ENCODE peak calls at places on chromosomes 3 and 15, in nine cellular contexts. M, Z, C, F, K, N, E, P and A are unnamed samples. For H3K4me1, the result is how much of the 10 kb centered on the place peaks cover.

GRCh38 chr3:186070550-186070949 is 38.3 kb downstream of the ETV5 start:
- DNase-seq in M (no peak), Z (no peak), C (no peak), F (no peak), K (no peak), N (no peak), E (no peak), P (no peak), A (no peak)

GRCh38 chr3:25449857-25450256 is 21.8 kb downstream of the RARB start:
- DNase-seq in M (no peak), Z (no peak), C (no peak), F (no peak), K (no peak), N (no peak), E (no peak), P (no peak), A (no peak)

GRCh38 chr15:93144477-93145270 is 55.7 kb upstream of the RGMA start:
- DNase-seq in M (peak), Z (no peak), C (no peak), F (no peak), K (no peak), N (no peak), E (peak), P (no peak), A (no peak)

GRCh38 chr3:171606151-171606751 is 146.0 kb upstream of the TNIK start:
- DNase-seq in M (no peak), Z (no peak), C (peak), F (no peak), K (no peak), N (no peak), E (peak), P (no peak), A (no peak)

GRCh38 chr3:151203053-151203420 is at the start of gene GPR171:
- DNase-seq in M (no peak), Z (no peak), C (no peak), F (no peak), K (no peak), N (no peak), E (no peak), P (no peak), A (no peak)

GRCh38 chr15:100784493-100785180 is 95.0 kb upstream of the ALDH1A3 start:
- DNase-seq in M (peak), Z (no peak), C (no peak), F (peak), K (no peak), N (no peak), E (no peak), P (no peak), A (peak)

GRCh38 chr15:72170691-72171090 is 26.9 kb downstream of the GRAMD2A start:
- DNase-seq in M (no peak), Z (no peak), C (no peak), F (no peak), K (no peak), N (no peak), E (no peak), P (no peak), A (no peak)

GRCh38 chr15:76330281-76330680 is 6.3 kb upstream of the ISL2 start:
- DNase-seq in M (peak), Z (peak), C (peak), F (peak), K (peak), N (peak), E (peak), P (peak), A (no peak)

GRCh38 chr15:80588801-80589200 is 106.3 kb upstream of the ABHD17C start:
- DNase-seq in M (peak), Z (no peak), C (peak), F (peak), K (no peak), N (no peak), E (no peak), P (no peak), A (no peak)

GRCh38 chr3:49926117-49926728 is 3.4 kb downstream of the MON1A start:
- DNase-seq in M (no peak), Z (no peak), C (no peak), F (no peak), K (no peak), N (no peak), E (no peak), P (no peak), A (no peak)

GRCh38 chr3:49928511-49929017 is 1.0 kb downstream of the MON1A start:
- DNase-seq in M (no peak), Z (no peak), C (no peak), F (no peak), K (peak), N (no peak), E (no peak), P (no peak), A (no peak)

GRCh38 chr3:49924683-49925082 is 4.9 kb downstream of the MON1A start:
- DNase-seq in M (no peak), Z (no peak), C (peak), F (no peak), K (no peak), N (no peak), E (no peak), P (no peak), A (no peak)

GRCh38 chr3:49927798-49928197 is 1.8 kb downstream of the MON1A start:
- DNase-seq in M (no peak), Z (no peak), C (no peak), F (no peak), K (no peak), N (no peak), E (no peak), P (no peak), A (no peak)

GRCh38 chr3:49925485-49925884 is 4.1 kb downstream of the MON1A start:
- DNase-seq in M (no peak), Z (no peak), C (no peak), F (no peak), K (no peak), N (no peak), E (no peak), P (no peak), A (no peak)
- H3K4me3 ChIP-seq in M (no peak), Z (no peak), C (no peak), F (no peak), K (no peak), N (no peak), E (no peak), P (no peak), A (no peak)

GRCh38 chr15:31325976-31326728 is 483 bp upstream of the KLF13 start:
- DNase-seq in M (peak), Z (peak), C (peak), F (peak), K (peak), N (peak), E (peak), P (peak), A (peak)
- TF ChIP-seq CTCF in M (no peak), Z (no peak), C (no peak), F (no peak), K (no peak), N (no peak), E (peak), P (no peak), A (no peak)

DNA sequence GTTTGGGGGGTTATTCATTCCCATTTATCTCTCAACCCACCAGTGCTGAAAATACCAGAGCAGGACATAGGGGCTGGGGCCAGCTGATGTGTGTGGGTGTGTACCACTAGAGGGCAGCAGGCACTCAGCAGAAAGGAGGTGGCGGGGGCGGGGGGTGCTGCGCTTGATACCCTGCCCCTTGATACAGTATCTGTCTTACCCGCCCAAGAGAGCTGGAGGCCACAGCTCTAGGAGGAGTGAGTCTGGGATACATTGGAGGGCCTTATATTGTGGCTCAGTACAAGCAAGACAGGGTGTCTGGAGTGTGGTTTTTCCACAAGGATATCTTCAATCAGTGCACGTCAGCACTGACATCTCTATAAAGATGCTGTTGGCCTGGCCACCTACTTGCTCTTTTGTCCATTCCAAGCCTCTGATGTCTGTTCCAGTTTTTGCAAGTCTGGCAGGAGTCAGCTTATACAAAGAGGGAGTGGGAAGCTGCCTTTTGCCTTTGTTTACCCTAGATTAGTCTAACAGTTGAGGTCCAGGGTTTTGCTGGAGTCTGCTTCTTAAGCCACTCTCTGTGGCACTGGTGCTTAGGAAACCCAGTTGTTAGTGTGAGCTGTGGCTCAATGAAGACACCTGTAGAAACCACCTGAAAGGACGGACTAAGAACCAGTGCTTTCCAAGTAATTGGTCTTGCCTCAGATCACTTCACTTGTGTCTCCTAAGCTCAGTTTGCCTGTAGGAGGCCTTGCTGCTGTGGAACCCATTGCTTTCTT is 1.5 kb upstream of the RBM15B start:
- DNase-seq in M (peak), Z (peak), C (peak), F (peak), K (peak), N (peak), E (peak), P (peak), A (no peak)
- H3K4me1 ChIP-seq in M (half or more), Z (half or more), C (under half), F (half or more), K (under half), N (half or more), E (under half), P (under half), A (half or more)

DNA sequence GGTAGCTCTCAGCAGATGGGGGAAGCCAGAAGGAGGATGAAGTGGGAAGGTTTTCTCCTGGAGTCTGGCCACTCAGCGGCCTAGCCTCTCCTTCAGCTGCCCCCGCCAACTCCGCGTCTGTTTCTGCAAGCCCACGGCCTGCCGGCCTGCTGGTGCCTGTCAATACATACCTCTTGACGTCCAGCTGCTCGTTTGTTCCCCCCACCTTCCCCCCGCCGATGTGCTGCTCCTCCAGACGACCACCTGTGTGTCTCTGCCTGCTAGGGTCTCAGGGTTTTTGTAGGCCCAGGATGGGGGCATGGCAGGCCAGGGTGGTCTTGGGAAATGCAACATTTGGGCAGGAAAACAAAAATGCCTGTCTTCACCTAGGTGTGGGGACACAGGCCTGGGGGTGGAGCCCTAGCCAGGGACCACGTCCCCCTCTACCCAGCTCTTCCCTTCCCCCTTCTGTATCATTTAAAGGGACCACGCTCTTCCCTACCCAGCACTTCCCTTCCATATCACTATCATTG is 137.8 kb downstream of the ALCAM start:
- DNase-seq in M (no peak), Z (no peak), C (no peak), F (no peak), K (peak), N (no peak), E (no peak), P (no peak), A (no peak)
- H3K4me3 ChIP-seq in M (no peak), Z (no peak), C (no peak), F (no peak), K (peak), N (no peak), E (no peak), P (no peak), A (no peak)

DNA sequence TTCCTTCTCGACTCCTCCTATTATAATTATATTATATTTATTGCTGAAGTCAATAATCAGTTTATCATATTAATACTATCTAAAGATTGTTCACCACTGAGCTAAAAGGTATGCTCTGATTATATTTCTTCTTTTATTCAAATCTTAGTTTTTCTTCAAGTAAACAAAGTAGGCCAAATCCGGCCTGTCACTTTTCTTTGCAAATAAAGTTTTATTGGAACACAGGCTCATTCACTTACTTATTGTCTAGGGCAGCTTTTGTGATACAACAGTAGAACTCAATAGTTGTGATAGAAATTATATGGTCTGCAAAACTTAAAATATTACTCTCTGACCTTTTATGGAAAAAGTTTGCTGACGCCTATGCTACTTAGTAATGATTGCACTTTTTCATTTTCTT is 92.4 kb upstream of the DNAJC19 start:
- DNase-seq in M (no peak), Z (no peak), C (no peak), F (no peak), K (no peak), N (no peak), E (no peak), P (no peak), A (no peak)
- TF ChIP-seq CTCF in M (no peak), Z (no peak), C (no peak), F (no peak), K (no peak), N (no peak), E (no peak), P (no peak), A (no peak)

GRCh38 chr3:38016847-38017444 is 12.5 kb downstream of the PLCD1 start:
- DNase-seq in M (no peak), Z (no peak), C (no peak), F (no peak), K (no peak), N (no peak), E (no peak), P (no peak), A (no peak)
- H3K4me1 ChIP-seq in M (under half), Z (under half), C (under half), F (under half), K (under half), N (under half), E (under half), P (under half), A (under half)

GRCh38 chr15:63599401-63600000 is 2.3 kb downstream of the FBXL22 start:
- DNase-seq in M (peak), Z (peak), C (peak), F (peak), K (peak), N (peak), E (peak), P (peak), A (peak)
- H3K4me3 ChIP-seq in M (peak), Z (peak), C (no peak), F (peak), K (peak), N (peak), E (peak), P (peak), A (peak)

GRCh38 chr15:40948706-40949473 is 4.4 kb upstream of the CHAC1 start:
- DNase-seq in M (no peak), Z (peak), C (no peak), F (no peak), K (no peak), N (no peak), E (no peak), P (no peak), A (no peak)
- TF ChIP-seq CTCF in M (no peak), Z (no peak), C (no peak), F (no peak), K (no peak), N (no peak), E (no peak), P (no peak), A (no peak)

DNA sequence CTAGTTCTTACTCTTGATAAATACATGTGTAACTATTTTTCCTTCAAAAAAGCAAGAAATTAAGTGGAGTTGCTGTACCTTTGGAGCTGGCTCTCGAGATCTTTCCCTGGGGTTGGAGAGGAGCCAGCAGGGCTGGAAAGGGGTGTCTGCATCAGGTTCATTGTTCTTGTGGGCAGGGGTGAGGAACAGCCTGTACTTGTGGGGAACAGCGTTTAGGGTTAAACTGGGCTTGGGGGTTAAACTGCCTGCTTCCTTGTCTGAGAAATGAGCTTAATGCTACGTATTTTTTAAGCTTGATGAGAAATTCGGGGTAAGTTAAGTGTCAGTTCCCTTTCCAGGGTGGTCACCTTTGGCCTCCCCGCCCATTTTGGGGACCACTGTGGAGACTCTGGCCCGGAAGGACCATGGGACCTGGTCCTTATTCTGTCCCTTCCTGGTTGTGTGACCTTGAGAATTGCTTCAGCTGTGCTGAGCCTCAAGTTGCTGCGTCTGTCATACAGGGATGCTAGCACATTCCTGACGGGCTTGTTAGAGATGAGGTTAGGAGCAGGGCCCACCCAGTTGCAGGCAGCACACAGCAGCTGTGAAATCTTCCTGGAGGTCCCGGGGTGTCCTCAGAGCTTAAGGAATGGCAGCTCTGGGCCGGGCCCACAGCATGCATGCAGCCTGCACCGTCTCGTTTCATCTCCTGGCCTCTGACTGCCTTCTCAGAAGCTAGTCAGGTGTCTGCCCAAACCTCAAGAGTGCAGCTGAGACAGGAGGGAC is 11.6 kb downstream of the H1-8 start:
- DNase-seq in M (no peak), Z (peak), C (peak), F (no peak), K (no peak), N (no peak), E (peak), P (peak), A (no peak)
- H3K4me1 ChIP-seq in M (half or more), Z (half or more), C (under half), F (under half), K (under half), N (half or more), E (under half), P (under half), A (half or more)